ENCODE peak calls at places on chromosome 12, in five cellular contexts. X, Q, I, J and F are unnamed samples.

GRCh38 chr12:47649381-47649780 is 56.4 kb downstream of the RPAP3 start:
- DNase-seq in X (no peak), Q (no peak), I (no peak), J (no peak), F (no peak)

GRCh38 chr12:104969328-104969727 is 11.2 kb upstream of the SLC41A2 start:
- DNase-seq in X (no peak), Q (no peak), I (no peak), J (no peak), F (no peak)

GRCh38 chr12:90987101-90987500 is 17.7 kb downstream of the EPYC start:
- DNase-seq in X (no peak), Q (no peak), I (no peak), J (no peak), F (no peak)

GRCh38 chr12:107134558-107134957 is 41.2 kb upstream of the CRY1 start:
- DNase-seq in X (no peak), Q (peak), I (no peak), J (peak), F (peak)

GRCh38 chr12:109273354-109273753 is 35.7 kb downstream of the FOXN4 start:
- DNase-seq in X (no peak), Q (no peak), I (no peak), J (no peak), F (no peak)

GRCh38 chr12:82058197-82058596 is 299.0 kb upstream of the PPFIA2 start:
- DNase-seq in X (no peak), Q (no peak), I (no peak), J (no peak), F (no peak)

GRCh38 chr12:47886471-47887240 is 18.1 kb downstream of the VDR start:
- DNase-seq in X (no peak), Q (no peak), I (no peak), J (no peak), F (no peak)

GRCh38 chr12:13316847-13317246 is 120.3 kb downstream of the EMP1 start:
- DNase-seq in X (no peak), Q (no peak), I (no peak), J (no peak), F (no peak)

GRCh38 chr12:57736743-57737466 is 1.6 kb downstream of the AGAP2 start:
- DNase-seq in X (no peak), Q (no peak), I (no peak), J (no peak), F (no peak)

GRCh38 chr12:122366685-122367475 is 55.6 kb downstream of the CLIP1 start:
- DNase-seq in X (peak), Q (peak), I (no peak), J (no peak), F (peak)

GRCh38 chr12:49869816-49870500 is 27.1 kb upstream of the BCDIN3D start:
- DNase-seq in X (no peak), Q (no peak), I (no peak), J (no peak), F (no peak)

GRCh38 chr12:26621932-26622331 is 211.1 kb downstream of the ITPR2 start:
- DNase-seq in X (no peak), Q (no peak), I (no peak), J (no peak), F (no peak)

GRCh38 chr12:16609140-16609539 is 3.2 kb upstream of the LMO3 start:
- DNase-seq in X (no peak), Q (no peak), I (no peak), J (no peak), F (no peak)

GRCh38 chr12:47867496-47867941 is 37.3 kb downstream of the VDR start:
- DNase-seq in X (no peak), Q (no peak), I (no peak), J (no peak), F (peak)

GRCh38 chr12:109018276-109018675 is 2.6 kb downstream of the SVOP start:
- DNase-seq in X (no peak), Q (no peak), I (no peak), J (no peak), F (no peak)

GRCh38 chr12:57208116-57208945 is 8.3 kb upstream of the NXPH4 start:
- DNase-seq in X (no peak), Q (no peak), I (no peak), J (no peak), F (no peak)

GRCh38 chr12:5114436-5114835 is 70.8 kb downstream of the KCNA5 start:
- DNase-seq in X (no peak), Q (no peak), I (no peak), J (peak), F (no peak)

GRCh38 chr12:95532851-95533250 is 18.4 kb downstream of the USP44 start:
- DNase-seq in X (no peak), Q (no peak), I (no peak), J (no peak), F (no peak)

GRCh38 chr12:92468358-92469020 is 234.3 kb upstream of the PLEKHG7 start:
- DNase-seq in X (no peak), Q (no peak), I (no peak), J (peak), F (no peak)

GRCh38 chr12:121578230-121579189 is 2.3 kb downstream of the KDM2B start:
- DNase-seq in X (no peak), Q (peak), I (no peak), J (no peak), F (no peak)

GRCh38 chr12:49809369-49810158 is 18.6 kb downstream of the NCKAP5L start:
- DNase-seq in X (no peak), Q (peak), I (no peak), J (no peak), F (no peak)

DNA sequence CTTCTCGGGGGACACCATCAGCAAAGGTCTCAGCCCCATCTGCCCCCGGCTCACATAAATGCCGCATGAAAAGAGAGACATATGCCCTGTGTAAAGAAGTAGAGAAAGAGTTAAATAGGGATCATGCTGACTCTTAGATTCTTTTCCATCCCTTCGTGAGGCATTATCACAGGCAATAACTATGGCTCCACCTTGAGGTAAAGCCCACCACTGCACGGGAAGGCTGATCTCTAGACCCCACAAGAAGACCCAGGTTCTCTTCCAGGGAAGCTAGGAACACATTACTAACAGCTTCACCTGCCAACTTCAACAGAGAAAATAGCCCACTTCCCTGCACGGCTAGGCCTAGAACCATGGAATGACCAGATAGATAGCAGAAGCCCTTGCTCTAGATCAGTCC is 14.1 kb upstream of the NOP2 start:
- DNase-seq in X (no peak), Q (no peak), I (no peak), J (no peak), F (no peak)
- TF ChIP-seq CTCF in X (peak), Q (no peak), I (no peak), J (no peak), F (no peak)

GRCh38 chr12:118853634-118854033 is 127.7 kb upstream of the SRRM4 start:
- DNase-seq in X (no peak), Q (peak), I (no peak), J (peak), F (no peak)
- TF ChIP-seq CTCF in X (no peak), Q (no peak), I (no peak), J (no peak), F (no peak)

DNA sequence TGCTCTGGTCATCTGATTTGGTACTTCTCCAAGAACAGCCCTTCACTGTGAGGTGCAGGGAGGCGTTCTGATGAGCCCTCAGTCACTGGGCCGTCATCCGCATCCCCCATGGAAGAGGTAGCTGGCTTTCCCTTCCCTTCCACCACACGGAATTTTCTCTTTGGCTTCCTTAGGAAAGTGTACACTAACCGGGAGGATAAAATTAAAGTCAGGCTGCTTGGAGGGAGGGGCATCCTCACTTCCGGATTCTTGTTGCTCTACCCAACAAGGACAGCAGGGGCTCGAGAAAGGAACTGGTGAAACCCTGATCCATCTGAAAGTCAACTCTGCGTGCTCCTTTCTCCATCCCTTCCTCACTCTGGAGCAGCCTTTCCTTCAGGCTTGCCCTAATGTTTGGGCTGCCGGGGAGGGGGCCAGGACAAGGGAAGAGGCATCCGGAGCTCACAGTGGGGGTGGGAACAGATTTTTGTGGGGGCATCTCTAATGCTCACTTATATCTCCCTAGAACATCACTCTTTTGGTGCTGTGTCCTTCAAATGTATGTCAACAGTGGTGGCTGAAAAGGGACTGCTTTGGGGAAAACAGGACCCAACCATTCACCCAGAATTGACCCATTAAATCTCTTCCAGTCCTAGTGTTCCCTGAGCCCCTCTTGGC is 101.4 kb upstream of the FKBP4 start:
- DNase-seq in X (no peak), Q (no peak), I (no peak), J (no peak), F (no peak)
- TF ChIP-seq CTCF in X (no peak), Q (no peak), I (no peak), J (no peak), F (no peak)

DNA sequence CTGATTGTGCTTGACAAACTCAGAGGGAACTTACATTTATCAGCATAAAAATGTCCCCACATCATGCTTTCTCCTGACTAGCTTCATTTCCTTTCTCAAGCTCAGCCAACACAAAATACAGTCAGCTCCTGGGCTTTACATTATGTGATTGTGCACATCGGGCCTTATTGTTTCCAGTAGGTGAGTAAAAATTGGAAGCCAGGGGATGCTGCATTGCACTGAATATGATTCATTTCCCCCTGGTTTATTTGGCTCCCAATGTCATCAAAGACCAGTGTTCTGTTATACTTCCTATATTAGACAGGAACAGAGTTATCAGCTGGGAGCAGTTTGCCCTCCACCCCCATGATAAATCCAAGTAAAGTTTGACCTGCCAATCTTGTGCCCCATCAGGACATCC is 521.9 kb downstream of the RMST start:
- DNase-seq in X (no peak), Q (no peak), I (no peak), J (no peak), F (no peak)
- TF ChIP-seq CTCF in X (no peak), Q (no peak), I (no peak), J (no peak), F (no peak)

GRCh38 chr12:53219116-53219955 is 12.3 kb upstream of the ITGB7 start:
- DNase-seq in X (no peak), Q (no peak), I (no peak), J (peak), F (peak)

GRCh38 chr12:53217930-53218307 is 10.9 kb upstream of the ITGB7 start:
- DNase-seq in X (no peak), Q (no peak), I (no peak), J (no peak), F (no peak)

GRCh38 chr12:53219956-53220856 is 11.8 kb downstream of the RARG start:
- DNase-seq in X (no peak), Q (no peak), I (no peak), J (peak), F (peak)

GRCh38 chr12:53217049-53217929 is 10.2 kb upstream of the ITGB7 start:
- DNase-seq in X (no peak), Q (no peak), I (no peak), J (no peak), F (peak)

GRCh38 chr12:53218551-53219114 is 11.6 kb upstream of the ITGB7 start:
- DNase-seq in X (no peak), Q (no peak), I (no peak), J (no peak), F (no peak)
- TF ChIP-seq CTCF in X (no peak), Q (no peak), I (no peak), J (no peak), F (no peak)

GRCh38 chr12:127145929-127146789 is 1120.8 kb upstream of the TMEM132C start:
- DNase-seq in X (peak), Q (no peak), I (no peak), J (no peak), F (no peak)
- TF ChIP-seq CTCF in X (peak), Q (no peak), I (no peak), J (no peak), F (no peak)

GRCh38 chr12:68118096-68118755 is 41.3 kb downstream of the IFNG start:
- DNase-seq in X (no peak), Q (no peak), I (no peak), J (no peak), F (no peak)

GRCh38 chr12:68111995-68112394 is 47.5 kb downstream of the IFNG start:
- DNase-seq in X (no peak), Q (no peak), I (no peak), J (no peak), F (no peak)

GRCh38 chr12:68109444-68110217 is 49.9 kb downstream of the IFNG start:
- DNase-seq in X (no peak), Q (no peak), I (no peak), J (no peak), F (no peak)

GRCh38 chr12:68109001-68109400 is 50.5 kb downstream of the IFNG start:
- DNase-seq in X (no peak), Q (no peak), I (no peak), J (no peak), F (no peak)

DNA sequence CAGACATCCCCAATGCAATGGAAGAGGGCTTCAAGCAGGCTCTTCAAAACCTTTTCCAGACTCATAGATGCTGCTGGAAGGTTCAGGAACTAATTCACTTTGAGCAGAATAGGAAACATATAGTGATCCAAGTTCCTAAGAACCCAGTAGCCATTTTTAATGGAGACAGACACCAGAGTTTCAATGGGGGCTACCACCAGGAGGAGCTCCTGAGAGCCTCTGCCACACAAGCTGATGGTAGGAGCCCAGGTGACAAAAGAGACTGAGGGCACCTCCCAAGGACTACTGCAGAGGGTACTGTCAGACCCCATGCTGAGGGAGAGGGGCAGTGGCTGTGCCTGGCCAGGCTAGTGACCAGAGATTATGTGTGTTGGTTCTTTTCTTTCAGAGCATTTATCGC is 45.9 kb downstream of the IFNG start:
- DNase-seq in X (no peak), Q (no peak), I (no peak), J (peak), F (peak)
- TF ChIP-seq CTCF in X (no peak), Q (no peak), I (no peak), J (peak), F (no peak)

GRCh38 chr12:93571360-93571853 is 1.1 kb upstream of the SOCS2 start:
- DNase-seq in X (peak), Q (peak), I (no peak), J (peak), F (peak)
- TF ChIP-seq CTCF in X (peak), Q (no peak), I (peak), J (peak), F (peak)

DNA sequence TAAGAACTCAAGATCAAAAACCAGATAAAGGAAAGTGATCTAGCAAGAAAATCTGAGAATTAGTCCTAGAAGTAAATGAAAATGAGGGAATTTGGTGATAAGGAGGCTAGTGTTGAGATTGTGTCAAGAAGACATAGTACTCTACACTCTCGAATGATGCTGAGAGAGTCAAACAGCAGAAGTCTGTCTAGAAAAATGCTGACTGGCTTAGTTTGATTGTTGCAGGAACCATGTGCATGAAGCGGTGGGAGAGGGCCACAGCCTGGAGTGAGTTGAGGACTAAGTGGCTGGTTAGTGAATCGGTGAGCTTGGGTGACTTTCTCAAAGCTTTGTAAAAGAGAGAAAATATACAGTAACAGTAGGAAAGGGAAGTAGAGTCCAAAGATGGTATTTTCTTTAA is 124.5 kb downstream of the LRIG3 start:
- DNase-seq in X (no peak), Q (no peak), I (no peak), J (no peak), F (no peak)
- TF ChIP-seq CTCF in X (no peak), Q (no peak), I (no peak), J (no peak), F (no peak)